ENCODE peak calls at places on chromosome 3, in four cellular contexts. Q, X, T and G are unnamed samples.

GRCh38 chr3:77142636-77143035 is 102.7 kb downstream of the ROBO2 start:
- DNase-seq in Q (no peak), X (no peak), T (no peak), G (no peak)

GRCh38 chr3:71421820-71422566 is 161.5 kb downstream of the FOXP1 start:
- DNase-seq in Q (no peak), X (no peak), T (no peak), G (no peak)

GRCh38 chr3:174242311-174243041 is 616.7 kb upstream of the NAALADL2 start:
- DNase-seq in Q (no peak), X (no peak), T (no peak), G (no peak)

GRCh38 chr3:46468758-46469600 is 4.3 kb upstream of the LTF start:
- DNase-seq in Q (no peak), X (no peak), T (no peak), G (no peak)

GRCh38 chr3:158488670-158489069 is 82.3 kb upstream of the MLF1 start:
- DNase-seq in Q (no peak), X (no peak), T (no peak), G (no peak)

GRCh38 chr3:153063337-153063736 is 98.7 kb upstream of the RAP2B start:
- DNase-seq in Q (no peak), X (no peak), T (no peak), G (no peak)

GRCh38 chr3:133476971-133477375 is 77.1 kb downstream of the BFSP2 start:
- DNase-seq in Q (peak), X (no peak), T (peak), G (no peak)

GRCh38 chr3:185663929-185664328 is 77.8 kb downstream of the SENP2 start:
- DNase-seq in Q (no peak), X (no peak), T (no peak), G (no peak)

GRCh38 chr3:46087871-46088270 is 60.6 kb upstream of the XCR1 start:
- DNase-seq in Q (no peak), X (no peak), T (no peak), G (peak)

GRCh38 chr3:45182915-45183881 is 37.0 kb upstream of the CDCP1 start:
- DNase-seq in Q (peak), X (peak), T (peak), G (peak)

GRCh38 chr3:172568713-172569112 is 45.5 kb upstream of the TNFSF10 start:
- DNase-seq in Q (no peak), X (no peak), T (no peak), G (no peak)

GRCh38 chr3:58234516-58234931 is 3.1 kb upstream of the ABHD6 start:
- DNase-seq in Q (no peak), X (peak), T (peak), G (peak)

GRCh38 chr3:169760479-169760878 is 4.4 kb downstream of the TERC start:
- DNase-seq in Q (no peak), X (no peak), T (no peak), G (peak)